ENCODE peak calls at places on chromosome 19, in five cellular contexts. U is cardiac muscle cell; L is fibroblast of mammary gland; H is activated CD4-positive, CD25-positive, alpha-beta regulatory T cell; W is GM23248. D is an unnamed sample.

GRCh38 chr19:49513746-49514118 is 1.3 kb downstream of the FCGRT start:
- DNase-seq in U (no peak), L (no peak), H (no peak), W (no peak), D (no peak)

GRCh38 chr19:18488838-18489626 is 32.8 kb downstream of the ELL start:
- DNase-seq in U (peak), L (no peak), H (no peak), W (no peak), D (no peak)

GRCh38 chr19:12567951-12568350 is 16.7 kb upstream of the ZNF564 start:
- DNase-seq in U (no peak), L (peak), H (no peak), W (peak), D (no peak)

GRCh38 chr19:35438527-35438926 is 9.5 kb upstream of the FFAR2 start:
- DNase-seq in U (peak), L (no peak), H (no peak), W (no peak), D (no peak)

GRCh38 chr19:15210323-15210774 is 9.6 kb upstream of the NOTCH3 start:
- DNase-seq in U (no peak), L (peak), H (no peak), W (peak), D (no peak)

GRCh38 chr19:6381030-6381750 is 5.5 kb upstream of the PSPN start:
- DNase-seq in U (no peak), L (no peak), H (no peak), W (no peak), D (no peak)

GRCh38 chr19:50516859-50517703 is 3.4 kb upstream of the ASPDH start:
- DNase-seq in U (no peak), L (no peak), H (no peak), W (no peak), D (no peak)

GRCh38 chr19:3055741-3056453 is 6.4 kb downstream of the TLE5 start:
- DNase-seq in U (no peak), L (no peak), H (no peak), W (no peak), D (no peak)

GRCh38 chr19:37692956-37693660 is 26.5 kb downstream of the ZNF607 start:
- DNase-seq in U (no peak), L (no peak), H (no peak), W (peak), D (no peak)

GRCh38 chr19:41531438-41532311 is 44.3 kb upstream of the CEACAM21 start:
- DNase-seq in U (no peak), L (peak), H (peak), W (peak), D (peak)

GRCh38 chr19:1213391-1214286 is 8.1 kb downstream of the STK11 start:
- DNase-seq in U (no peak), L (peak), H (no peak), W (peak), D (no peak)

GRCh38 chr19:1811942-1812425 is at the start of gene ATP8B3:
- DNase-seq in U (no peak), L (no peak), H (no peak), W (no peak), D (no peak)

GRCh38 chr19:34254552-34255432 is at the start of gene GARRE1:
- DNase-seq in U (peak), L (no peak), H (peak), W (peak), D (peak)